ENCODE peak calls at places on chromosomes 5 and 9, in five cellular contexts. B is SJSA1, V is transverse colon, I is pancreas, J is IMR-90. F is an unnamed sample.

GRCh38 chr5:58677650-58678049 is 94.8 kb downstream of the RAB3C start:
- DNase-seq in B (no peak), V (no peak), I (no peak), J (no peak), F (no peak)

GRCh38 chr5:66757219-66757833 is 161.1 kb downstream of the MAST4 start:
- DNase-seq in B (no peak), V (peak; percentile 39), I (peak; percentile 54), J (peak; percentile 44), F (peak; percentile 27)

GRCh38 chr5:135206862-135207261 is 172.8 kb upstream of the PITX1 start:
- DNase-seq in B (peak; percentile 34), V (no peak), I (no peak), J (no peak), F (no peak)

GRCh38 chr9:88173378-88173999 is 35.2 kb upstream of the SPATA31C2 start:
- DNase-seq in B (peak; percentile 59), V (peak; percentile 20), I (no peak), J (peak; percentile 73), F (peak; percentile 74)

GRCh38 chr9:129635099-129635803 is 6.7 kb downstream of the ASB6 start:
- DNase-seq in B (no peak), V (no peak), I (no peak), J (no peak), F (no peak)

GRCh38 chr9:78921341-78921740 is 624.4 kb downstream of the PSAT1 start:
- DNase-seq in B (no peak), V (no peak), I (no peak), J (peak; percentile 43), F (no peak)

GRCh38 chr5:35003018-35003957 is 44.5 kb downstream of the AGXT2 start:
- DNase-seq in B (peak; percentile 47), V (peak; percentile 50), I (peak; percentile 44), J (peak; percentile 46), F (peak; percentile 48)

GRCh38 chr5:77210091-77211012 is at the start of gene PDE8B:
- DNase-seq in B (no peak), V (no peak), I (peak; percentile 27), J (no peak), F (no peak)

GRCh38 chr5:37071901-37072581 is 177.1 kb downstream of the CPLANE1 start:
- DNase-seq in B (peak; percentile 52), V (no peak), I (no peak), J (peak; percentile 91), F (peak; percentile 14)

GRCh38 chr5:72268753-72269410 is 51.2 kb downstream of the MRPS27 start:
- DNase-seq in B (peak; percentile 60), V (peak; percentile 30), I (peak; percentile 40), J (peak; percentile 43), F (peak; percentile 67)

GRCh38 chr5:167732499-167732898 is 558.9 kb upstream of the WWC1 start:
- DNase-seq in B (no peak), V (no peak), I (no peak), J (no peak), F (no peak)

GRCh38 chr9:133505186-133505830 is 19.5 kb downstream of the MYMK start:
- DNase-seq in B (no peak), V (no peak), I (no peak), J (peak; percentile 36), F (no peak)

GRCh38 chr5:73960426-73960825 is 334.4 kb downstream of the ARHGEF28 start:
- DNase-seq in B (no peak), V (no peak), I (no peak), J (no peak), F (no peak)

GRCh38 chr5:171795381-171795780 is 9.8 kb downstream of the SMIM23 start:
- DNase-seq in B (no peak), V (no peak), I (no peak), J (no peak), F (no peak)

GRCh38 chr9:130541533-130541932 is 37.8 kb upstream of the FUBP3 start:
- DNase-seq in B (no peak), V (no peak), I (no peak), J (no peak), F (no peak)

GRCh38 chr5:139733698-139734491 is 61.7 kb upstream of the PSD2 start:
- DNase-seq in B (no peak), V (peak; percentile 56), I (peak; percentile 55), J (no peak), F (peak; percentile 85)

GRCh38 chr9:8558176-8558575 is 758.6 kb upstream of the DMAC1 start:
- DNase-seq in B (no peak), V (no peak), I (no peak), J (peak; percentile 0), F (no peak)

GRCh38 chr5:757931-758697 is 26.4 kb downstream of the ZDHHC11B start:
- DNase-seq in B (peak; percentile 59), V (peak; percentile 60), I (no peak), J (no peak), F (no peak)

GRCh38 chr5:1203968-1204692 is 2.7 kb downstream of the SLC6A19 start:
- DNase-seq in B (no peak), V (no peak), I (no peak), J (no peak), F (no peak)

GRCh38 chr9:89323257-89323841 is 5.0 kb downstream of the SECISBP2 start:
- DNase-seq in B (no peak), V (no peak), I (no peak), J (no peak), F (no peak)

GRCh38 chr5:124584991-124585715 is 161.3 kb downstream of the ZNF608 start:
- DNase-seq in B (no peak), V (no peak), I (no peak), J (peak; percentile 31), F (no peak)

GRCh38 chr5:71904852-71905251 is 185.8 kb downstream of the CARTPT start:
- DNase-seq in B (no peak), V (no peak), I (no peak), J (no peak), F (no peak)

GRCh38 chr5:34686762-34687268 is 30.7 kb downstream of the RAI14 start:
- DNase-seq in B (peak; percentile 77), V (peak; percentile 84), I (peak; percentile 88), J (peak; percentile 99), F (no peak)

GRCh38 chr5:149073217-149073616 is 10.4 kb upstream of the SH3TC2 start:
- DNase-seq in B (no peak), V (no peak), I (no peak), J (no peak), F (no peak)

GRCh38 chr5:83354958-83355357 is 116.6 kb upstream of the VCAN start:
- DNase-seq in B (no peak), V (no peak), I (no peak), J (no peak), F (no peak)

GRCh38 chr9:100690438-100690837 is 112.6 kb downstream of the CAVIN4 start:
- DNase-seq in B (no peak), V (no peak), I (no peak), J (no peak), F (no peak)

GRCh38 chr5:128062172-128062746 is 21.3 kb upstream of the SLC12A2 start:
- DNase-seq in B (no peak), V (peak; percentile 13), I (no peak), J (peak; percentile 80), F (no peak)

GRCh38 chr5:372911-373709 is 51.6 kb downstream of the AHRR start:
- DNase-seq in B (peak; percentile 62), V (no peak), I (no peak), J (no peak), F (no peak)

DNA sequence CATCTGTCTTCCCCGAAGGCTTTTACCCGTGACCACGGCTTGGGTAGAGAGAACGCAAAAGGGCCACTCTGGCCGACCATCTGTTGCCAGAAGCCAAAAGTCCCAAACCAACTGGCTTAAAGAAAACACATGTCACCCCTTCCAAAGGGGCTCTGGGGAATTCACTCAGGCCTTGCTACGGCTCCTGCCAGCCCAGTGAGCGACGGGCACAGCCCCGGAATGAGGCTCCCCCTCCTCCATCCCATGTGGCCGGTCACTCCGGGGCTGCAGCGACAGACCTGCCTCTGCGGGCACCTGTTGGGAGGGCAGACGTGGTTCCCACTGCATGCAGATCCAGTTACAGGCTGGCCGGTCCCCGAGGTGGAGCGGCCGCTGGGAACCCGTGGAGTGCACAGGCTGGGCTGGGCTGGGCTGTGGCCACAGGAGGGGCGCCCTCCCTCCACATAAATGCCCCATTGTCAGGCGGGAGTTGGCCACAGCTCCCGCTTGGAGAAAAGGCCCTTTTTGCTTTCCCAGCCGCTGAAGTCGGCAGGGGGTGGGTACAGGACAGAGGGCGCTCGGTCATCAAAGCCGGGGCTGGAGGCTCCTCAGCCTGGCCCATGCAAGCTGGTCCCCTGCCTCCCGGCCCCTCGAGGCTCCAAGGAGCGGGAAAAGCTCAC is 19.9 kb downstream of the NOTCH1 start:
- DNase-seq in B (no peak), V (peak; percentile 62), I (peak; percentile 59), J (no peak), F (peak; percentile 94)
- H3K27ac ChIP-seq in B (no peak overlapping the region), V (peak overlapping the region; percentile 88), I (peak overlapping the region; percentile 63), J (no peak overlapping the region), F (peak overlapping the region; percentile 99)

GRCh38 chr5:101012880-101013279 is 109.8 kb upstream of the ST8SIA4 start:
- DNase-seq in B (no peak), V (no peak), I (no peak), J (no peak), F (no peak)

DNA sequence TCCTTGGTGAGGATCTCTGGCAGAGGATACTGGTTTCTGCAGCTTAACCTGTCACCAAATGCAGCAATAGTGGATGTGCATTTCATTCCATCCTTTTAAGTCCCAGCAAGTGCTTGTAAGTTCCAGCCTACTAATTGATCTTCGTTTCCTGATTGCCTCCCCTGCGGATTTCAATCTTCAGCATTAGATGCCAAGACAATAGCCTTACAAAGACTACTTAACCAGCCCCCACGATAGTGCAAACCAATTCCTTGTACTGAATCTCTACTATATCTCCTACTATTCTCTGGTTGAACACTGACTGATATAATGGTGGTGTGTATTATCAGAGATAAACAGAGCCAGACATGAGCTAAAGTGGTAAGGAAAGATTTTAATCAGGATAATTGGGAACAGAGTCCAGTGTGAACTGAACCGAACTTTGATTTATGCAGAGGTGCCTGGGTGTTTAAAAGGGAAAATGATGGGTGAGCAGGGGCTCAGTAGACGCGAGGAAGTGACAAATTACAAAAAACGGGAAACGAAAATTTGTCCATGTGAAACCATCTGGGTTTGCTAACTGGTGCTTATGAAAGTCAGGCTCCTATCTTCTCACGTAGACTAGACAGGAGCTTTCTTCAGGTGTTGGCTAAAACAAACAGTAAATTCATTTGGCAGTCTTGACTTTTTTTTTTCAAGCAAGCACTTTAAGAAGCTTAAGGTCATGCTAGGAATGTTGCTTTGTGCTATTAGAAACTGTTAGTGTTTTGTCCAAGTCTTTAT is 106.9 kb upstream of the ST8SIA4 start:
- DNase-seq in B (no peak), V (no peak), I (no peak), J (no peak), F (no peak)
- H3K9me3 ChIP-seq in B (no peaks in the 10 kb centered on the region), V (no peaks in the 10 kb centered on the region), I (no peaks in the 10 kb centered on the region), J (no peaks in the 10 kb centered on the region), F (no peaks in the 10 kb centered on the region)

GRCh38 chr5:138093036-138093435 is 9.2 kb downstream of the WNT8A start:
- DNase-seq in B (no peak), V (no peak), I (no peak), J (no peak), F (no peak)
- H3K27me3 ChIP-seq in B (peaks cover 39% of the 10 kb centered on the region), V (peaks cover 6% of the 10 kb centered on the region), I (no peaks in the 10 kb centered on the region), J (peaks cover 38% of the 10 kb centered on the region), F (peaks cover 5% of the 10 kb centered on the region)

GRCh38 chr9:113649855-113650206 is 186.3 kb downstream of the RGS3 start:
- DNase-seq in B (no peak), V (no peak), I (no peak), J (no peak), F (no peak)

GRCh38 chr9:113648586-113648985 is 185.1 kb downstream of the RGS3 start:
- DNase-seq in B (no peak), V (no peak), I (no peak), J (no peak), F (no peak)

GRCh38 chr9:113649054-113649453 is 185.5 kb downstream of the RGS3 start:
- DNase-seq in B (peak; percentile 57), V (peak; percentile 34), I (no peak), J (peak; percentile 57), F (peak; percentile 78)

GRCh38 chr9:113651896-113652295 is 188.4 kb downstream of the RGS3 start:
- DNase-seq in B (no peak), V (no peak), I (no peak), J (no peak), F (no peak)

GRCh38 chr9:113650207-113651131 is 186.9 kb downstream of the RGS3 start:
- DNase-seq in B (no peak), V (no peak), I (no peak), J (peak; percentile 88), F (peak; percentile 82)
- H3K27ac ChIP-seq in B (no peak overlapping the region), V (no peak overlapping the region), I (no peak overlapping the region), J (peak overlapping the region; percentile 10), F (peak overlapping the region; percentile 40)